ENCODE peak calls at places on chromosome 1, in six cellular contexts. G is K562, C is GM12878, W is SK-N-SH, Y is HepG2, I is H1. L is an unnamed sample.

GRCh38 chr1:53656062-53656915 is 82.7 kb downstream of the GLIS1 start:
- DNase-seq in G (no peak), C (no peak), W (peak), Y (no peak), I (no peak), L (no peak)

GRCh38 chr1:27527223-27527856 is 37.4 kb upstream of the WASF2 start:
- DNase-seq in G (peak), C (no peak), W (peak), Y (no peak), I (peak), L (no peak)

GRCh38 chr1:54273092-54273836 is 73.3 kb downstream of the MRPL37 start:
- DNase-seq in G (peak), C (peak), W (peak), Y (no peak), I (no peak), L (no peak)

GRCh38 chr1:234103198-234103597 is 198.7 kb downstream of the SLC35F3 start:
- DNase-seq in G (no peak), C (no peak), W (no peak), Y (no peak), I (no peak), L (no peak)

GRCh38 chr1:202571719-202572339 is 138.4 kb downstream of the SYT2 start:
- DNase-seq in G (peak), C (no peak), W (no peak), Y (peak), I (no peak), L (no peak)

GRCh38 chr1:43993206-43993914 is 2.0 kb downstream of the CCDC24 start:
- DNase-seq in G (no peak), C (no peak), W (no peak), Y (no peak), I (no peak), L (no peak)

GRCh38 chr1:166703726-166704220 is 135.5 kb upstream of the POGK start:
- DNase-seq in G (no peak), C (no peak), W (no peak), Y (no peak), I (no peak), L (no peak)

GRCh38 chr1:97654866-97655265 is 266.0 kb downstream of the DPYD start:
- DNase-seq in G (no peak), C (no peak), W (no peak), Y (no peak), I (no peak), L (no peak)

GRCh38 chr1:58162952-58163550 is 383.5 kb downstream of the OMA1 start:
- DNase-seq in G (peak), C (no peak), W (peak), Y (peak), I (peak), L (no peak)

GRCh38 chr1:42684139-42684538 is 1.9 kb downstream of the YBX1 start:
- DNase-seq in G (no peak), C (no peak), W (peak), Y (peak), I (no peak), L (no peak)

GRCh38 chr1:181763736-181764135 is 280.4 kb downstream of the CACNA1E start:
- DNase-seq in G (no peak), C (no peak), W (no peak), Y (no peak), I (no peak), L (no peak)

GRCh38 chr1:21355956-21356355 is 65.7 kb upstream of the ECE1 start:
- DNase-seq in G (no peak), C (no peak), W (no peak), Y (no peak), I (no peak), L (no peak)

GRCh38 chr1:227032396-227032795 is 92.3 kb downstream of the COQ8A start:
- DNase-seq in G (no peak), C (no peak), W (no peak), Y (no peak), I (peak), L (no peak)

GRCh38 chr1:201320168-201320842 is 37.0 kb downstream of the PKP1 start:
- DNase-seq in G (no peak), C (no peak), W (peak), Y (no peak), I (no peak), L (no peak)

GRCh38 chr1:81414417-81415087 is 386.2 kb upstream of the ADGRL2 start:
- DNase-seq in G (peak), C (peak), W (peak), Y (no peak), I (peak), L (peak)

GRCh38 chr1:26994772-26995625 is 1.5 kb downstream of the TRNP1 start:
- DNase-seq in G (no peak), C (no peak), W (no peak), Y (no peak), I (no peak), L (no peak)

GRCh38 chr1:33152685-33153432 is 29.0 kb downstream of the TRIM62 start:
- DNase-seq in G (no peak), C (no peak), W (peak), Y (peak), I (peak), L (no peak)

GRCh38 chr1:109928591-109929111 is 18.0 kb downstream of the CSF1 start:
- DNase-seq in G (no peak), C (no peak), W (no peak), Y (no peak), I (no peak), L (no peak)

GRCh38 chr1:47572731-47573505 is 135.1 kb downstream of the FOXD2 start:
- DNase-seq in G (no peak), C (no peak), W (no peak), Y (no peak), I (no peak), L (no peak)

GRCh38 chr1:184542291-184542690 is 155.5 kb downstream of the C1orf21 start:
- DNase-seq in G (no peak), C (no peak), W (no peak), Y (no peak), I (no peak), L (no peak)

GRCh38 chr1:184541537-184542152 is 154.8 kb downstream of the C1orf21 start:
- DNase-seq in G (no peak), C (no peak), W (no peak), Y (no peak), I (no peak), L (no peak)

DNA sequence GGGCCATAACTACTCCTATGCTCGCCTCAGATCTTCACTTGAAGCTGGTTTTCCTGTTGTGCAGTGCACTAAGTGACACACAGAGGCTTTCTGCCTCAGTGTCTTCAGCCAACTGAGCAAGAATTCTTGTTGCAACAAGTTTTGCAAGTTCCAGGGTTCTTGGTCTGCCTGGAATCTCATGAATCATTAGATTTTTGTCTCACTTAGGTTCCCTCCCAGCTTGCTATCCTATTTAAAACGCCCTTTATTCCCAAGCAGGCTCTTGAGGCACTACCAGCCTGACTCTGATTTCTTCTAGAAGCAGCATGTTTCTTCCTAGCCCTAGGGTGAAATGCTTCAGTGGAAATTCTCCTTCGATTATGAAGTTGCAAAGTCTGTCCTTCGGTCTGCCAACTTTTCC is 158.8 kb downstream of the C1orf21 start:
- DNase-seq in G (no peak), C (no peak), W (no peak), Y (no peak), I (no peak), L (no peak)
- TF ChIP-seq TAF1 in G (no peak), C (no peak), W (no peak), Y (no peak), I (no peak), L (no peak)

DNA sequence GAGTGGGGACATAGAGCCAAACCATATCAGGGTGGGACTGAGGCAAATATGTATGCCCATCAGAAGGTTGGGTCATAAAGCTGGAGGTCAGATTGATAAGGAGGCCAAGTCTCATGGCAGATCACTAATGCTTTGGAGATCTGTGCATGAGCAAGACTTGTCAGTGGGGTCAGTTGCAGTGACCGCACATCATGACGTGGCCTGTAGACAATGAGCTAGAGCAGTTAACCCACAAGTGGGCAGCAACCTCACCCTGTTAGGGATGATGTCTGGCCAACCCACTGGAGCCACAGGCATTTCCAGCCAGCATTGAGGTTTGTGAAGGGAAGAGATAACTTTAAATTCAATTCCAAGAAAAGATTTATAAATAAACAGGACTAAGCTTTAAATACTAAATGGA is 66.7 kb downstream of the XCL1 start:
- DNase-seq in G (no peak), C (no peak), W (no peak), Y (no peak), I (no peak), L (no peak)
- TF ChIP-seq TAF1 in G (no peak), C (no peak), W (no peak), Y (no peak), I (no peak), L (no peak)

GRCh38 chr1:155127672-155128468 is at the start of gene EFNA1:
- DNase-seq in G (peak), C (no peak), W (peak), Y (peak), I (no peak), L (no peak)
- TF ChIP-seq TAF1 in G (peak), C (no peak), W (peak), Y (peak), I (no peak), L (no peak)

DNA sequence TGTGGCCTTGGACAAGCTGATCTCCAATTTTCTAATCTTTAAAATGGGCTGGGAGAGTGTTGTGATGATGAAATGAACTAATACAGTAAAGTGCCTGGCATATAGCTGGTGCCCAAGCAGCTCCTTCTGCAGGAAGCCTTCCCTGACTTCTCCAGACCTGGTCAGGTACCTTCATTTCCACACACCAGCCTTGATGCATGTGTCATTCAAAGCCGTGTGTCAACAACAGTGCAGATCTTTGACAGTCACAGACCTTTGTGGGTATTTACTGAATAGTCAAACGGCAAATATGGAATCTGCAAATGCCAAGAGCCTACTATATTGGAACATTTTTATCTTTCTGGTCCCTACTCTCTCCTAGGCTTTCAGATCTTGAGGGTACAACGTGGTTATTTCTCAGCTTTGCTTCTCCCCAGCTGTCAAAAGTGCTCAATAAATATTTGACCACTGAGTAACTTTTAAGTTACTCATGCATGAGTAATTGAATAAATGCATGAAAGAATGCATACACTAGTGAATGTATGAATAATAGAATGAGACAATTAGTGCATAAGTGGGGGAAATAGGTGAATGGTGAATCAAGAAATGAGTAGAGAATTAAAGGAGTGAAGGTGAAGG is 75.4 kb downstream of the MDM4 start:
- DNase-seq in G (no peak), C (no peak), W (no peak), Y (no peak), I (no peak), L (no peak)
- TF ChIP-seq TAF1 in G (no peak), C (no peak), W (no peak), Y (no peak), I (no peak), L (no peak)